ENCODE peak calls at places on chromosomes 6 and 20, in seven cellular contexts. C is PC-9, I is neural progenitor cell, P is HCT116, L is hepatocyte, M is SK-N-SH, J is mesendoderm. T is an unnamed sample.

GRCh38 chr6:87828044-87828443 is 126.0 kb upstream of the AKIRIN2 start:
- DNase-seq in C (no peak), I (no peak), P (no peak), L (no peak), M (no peak), J (no peak), T (no peak)

GRCh38 chr6:21593927-21594421 is 423 bp downstream of the SOX4 start:
- DNase-seq in C (no peak), I (peak; percentile 70), P (no peak), L (peak; percentile 57), M (peak; percentile 41), J (no peak), T (peak; percentile 78)

GRCh38 chr6:133646021-133646682 is 242.8 kb upstream of the TCF21 start:
- DNase-seq in C (peak; percentile 33), I (no peak), P (no peak), L (no peak), M (no peak), J (no peak), T (no peak)

GRCh38 chr6:129795261-129795660 is 65.9 kb downstream of the TMEM244 start:
- DNase-seq in C (peak; percentile 43), I (no peak), P (no peak), L (no peak), M (no peak), J (no peak), T (no peak)

GRCh38 chr6:105929626-105930025 is 156.5 kb upstream of the PRDM1 start:
- DNase-seq in C (no peak), I (no peak), P (no peak), L (no peak), M (no peak), J (no peak), T (no peak)

GRCh38 chr6:23145801-23146200 is 576.4 kb downstream of the HDGFL1 start:
- DNase-seq in C (no peak), I (peak; percentile 7), P (no peak), L (no peak), M (peak; percentile 26), J (no peak), T (no peak)

GRCh38 chr20:32585519-32586127 is 490 bp upstream of the NOL4L start:
- DNase-seq in C (no peak), I (peak; percentile 56), P (no peak), L (no peak), M (no peak), J (no peak), T (no peak)

GRCh38 chr6:128527375-128527774 is 7.0 kb upstream of the PTPRK start:
- DNase-seq in C (no peak), I (no peak), P (no peak), L (no peak), M (no peak), J (peak; percentile 39), T (no peak)

GRCh38 chr6:99334526-99335127 is 14.8 kb downstream of the FAXC start:
- DNase-seq in C (peak; percentile 20), I (peak; percentile 66), P (peak; percentile 57), L (peak; percentile 59), M (peak; percentile 42), J (peak; percentile 75), T (peak; percentile 82)

GRCh38 chr6:42315991-42316378 is 98.3 kb upstream of the MRPS10 start:
- DNase-seq in C (peak; percentile 79), I (no peak), P (peak; percentile 90), L (peak; percentile 72), M (no peak), J (peak; percentile 96), T (no peak)

GRCh38 chr6:146345582-146345981 is 198.1 kb upstream of the RAB32 start:
- DNase-seq in C (no peak), I (no peak), P (no peak), L (no peak), M (no peak), J (no peak), T (no peak)

GRCh38 chr20:6164421-6165341 is 41.9 kb upstream of the FERMT1 start:
- DNase-seq in C (no peak), I (no peak), P (peak; percentile 15), L (no peak), M (no peak), J (peak; percentile 30), T (no peak)

GRCh38 chr6:113909224-113909856 is 52.2 kb downstream of the MARCKS start:
- DNase-seq in C (peak; percentile 5), I (peak; percentile 80), P (peak; percentile 36), L (peak; percentile 80), M (peak; percentile 63), J (peak; percentile 71), T (peak; percentile 84)

GRCh38 chr20:6185268-6185667 is 62.4 kb upstream of the FERMT1 start:
- DNase-seq in C (no peak), I (peak; percentile 32), P (no peak), L (peak; percentile 11), M (no peak), J (peak; percentile 52), T (peak; percentile 43)

GRCh38 chr6:124869412-124869811 is 92.8 kb upstream of the RNF217 start:
- DNase-seq in C (no peak), I (no peak), P (no peak), L (no peak), M (no peak), J (no peak), T (no peak)

GRCh38 chr20:34222208-34222607 is 19.0 kb upstream of the ASIP start:
- DNase-seq in C (no peak), I (no peak), P (no peak), L (peak; percentile 31), M (no peak), J (no peak), T (no peak)

GRCh38 chr20:53262294-53262840 is 290.2 kb downstream of the TSHZ2 start:
- DNase-seq in C (no peak), I (no peak), P (no peak), L (no peak), M (no peak), J (no peak), T (no peak)

DNA sequence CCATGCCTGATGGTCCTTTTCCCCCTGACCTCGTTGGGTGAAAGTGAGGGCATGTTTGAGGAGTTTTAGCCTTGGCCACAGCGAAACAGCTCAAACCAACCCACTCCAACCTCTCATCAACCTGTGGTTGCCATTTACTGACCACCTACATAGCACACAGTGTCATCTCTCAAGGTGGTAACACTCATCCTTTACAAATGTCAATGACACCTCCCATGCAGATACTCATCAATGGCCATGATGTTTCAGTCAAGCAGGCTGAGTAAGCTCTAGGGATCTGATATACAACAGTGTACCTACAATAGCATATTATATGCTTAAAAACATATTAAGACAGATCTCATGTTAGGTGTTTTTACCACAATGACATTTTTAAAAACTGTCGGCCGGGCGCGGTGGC is 9.3 kb downstream of the RRAGD start:
- DNase-seq in C (no peak), I (no peak), P (no peak), L (no peak), M (no peak), J (no peak), T (no peak)
- H3K4me2 ChIP-seq in C (no peak overlapping the region), I (no peak overlapping the region), P (no peak overlapping the region), L (no peak overlapping the region), M (no peak overlapping the region), J (no peak overlapping the region), T (no peak overlapping the region)

GRCh38 chr20:63792866-63793265 is 38.2 kb downstream of the ZBTB46 start:
- DNase-seq in C (no peak), I (no peak), P (no peak), L (no peak), M (no peak), J (no peak), T (no peak)

GRCh38 chr20:63794614-63795013 is 36.5 kb downstream of the ZBTB46 start:
- DNase-seq in C (no peak), I (no peak), P (no peak), L (no peak), M (no peak), J (no peak), T (peak; percentile 72)

GRCh38 chr20:63790572-63791168 is 40.4 kb downstream of the ZBTB46 start:
- DNase-seq in C (no peak), I (no peak), P (no peak), L (no peak), M (no peak), J (no peak), T (no peak)

GRCh38 chr20:63791497-63792156 is 39.4 kb downstream of the ZBTB46 start:
- DNase-seq in C (no peak), I (no peak), P (no peak), L (no peak), M (no peak), J (no peak), T (no peak)

GRCh38 chr20:63795178-63795830 is 35.8 kb downstream of the ZBTB46 start:
- DNase-seq in C (no peak), I (no peak), P (no peak), L (no peak), M (no peak), J (no peak), T (no peak)
- H3K4me2 ChIP-seq in C (no peak overlapping the region), I (no peak overlapping the region), P (no peak overlapping the region), L (no peak overlapping the region), M (no peak overlapping the region), J (no peak overlapping the region), T (no peak overlapping the region)

GRCh38 chr20:13397300-13397724 is 176.2 kb downstream of the ISM1 start:
- DNase-seq in C (no peak), I (no peak), P (no peak), L (no peak), M (no peak), J (no peak), T (peak; percentile 38)

GRCh38 chr20:13400453-13400852 is 179.4 kb downstream of the ISM1 start:
- DNase-seq in C (no peak), I (no peak), P (no peak), L (no peak), M (no peak), J (no peak), T (no peak)

GRCh38 chr20:13396826-13397225 is 175.8 kb downstream of the ISM1 start:
- DNase-seq in C (no peak), I (no peak), P (no peak), L (no peak), M (no peak), J (no peak), T (no peak)

GRCh38 chr20:13402171-13402760 is 181.2 kb downstream of the ISM1 start:
- DNase-seq in C (no peak), I (no peak), P (no peak), L (no peak), M (no peak), J (no peak), T (no peak)

GRCh38 chr20:13401596-13401995 is 180.5 kb downstream of the ISM1 start:
- DNase-seq in C (no peak), I (no peak), P (no peak), L (no peak), M (no peak), J (no peak), T (no peak)
- H3K4me2 ChIP-seq in C (no peak overlapping the region), I (no peak overlapping the region), P (no peak overlapping the region), L (no peak overlapping the region), M (no peak overlapping the region), J (no peak overlapping the region), T (no peak overlapping the region)

DNA sequence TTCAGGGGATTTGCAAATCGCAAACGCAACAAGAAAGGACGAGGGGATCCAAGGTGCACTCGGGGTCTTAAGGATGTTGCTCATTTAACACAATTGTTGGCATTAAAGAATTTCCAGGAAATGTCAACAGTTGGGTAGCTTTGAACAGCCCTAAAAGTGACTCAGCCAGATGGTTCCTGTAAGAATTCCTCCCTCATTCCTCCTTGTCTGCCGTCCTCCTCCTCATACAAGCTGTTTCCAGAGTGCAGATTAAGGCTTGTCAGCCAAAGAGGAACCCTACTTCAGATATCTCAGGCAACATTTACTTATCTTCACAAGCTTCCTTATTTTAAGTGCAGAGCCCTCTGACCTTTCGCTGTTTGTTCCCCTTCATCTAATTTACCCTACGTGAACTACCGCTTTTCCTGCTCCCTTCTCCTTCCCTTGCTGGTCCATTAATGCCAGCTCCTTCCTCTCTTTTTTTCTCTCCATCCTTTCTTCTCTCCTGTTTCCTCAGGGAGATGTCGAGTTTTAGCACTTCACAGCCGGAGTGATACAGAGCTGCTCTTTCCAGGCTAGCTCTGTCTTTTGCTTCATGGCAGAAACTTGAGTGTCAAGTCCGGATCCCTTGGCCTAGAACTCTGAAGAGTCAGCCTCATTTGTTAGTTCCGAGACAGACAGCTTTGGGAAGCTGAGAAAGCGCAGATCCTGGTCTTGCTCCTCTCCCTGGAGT is 26.1 kb upstream of the TBC1D7 start:
- DNase-seq in C (no peak), I (no peak), P (no peak), L (no peak), M (no peak), J (peak; percentile 62), T (peak; percentile 69)
- H3K4me2 ChIP-seq in C (peak overlapping the region; percentile 75), I (no peak overlapping the region), P (peak overlapping the region; percentile 67), L (no peak overlapping the region), M (peak overlapping the region; percentile 66), J (no peak overlapping the region), T (peak overlapping the region; percentile 85)